ENCODE peak calls at places on chromosomes 11 and 22, in nine cellular contexts. One of them, this sample, is unnamed.

GRCh38 chr22:29144786-29145160 is 60.9 kb upstream of the EMID1 start:
- DNase-seq in caudate nucleus: no peak
- DNase-seq in C1 segment of cervical spinal cord: no peak
- DNase-seq in myocyte: no peak
- DNase-seq in foreskin fibroblast: no peak
- DNase-seq in effector memory CD8-positive, alpha-beta T cell: no peak
- DNase-seq in MCF 10A: no peak
- DNase-seq in GOT3: no peak
- DNase-seq in NCI-H1436 treated with DMSO at 0.1 percent for 48 hours: no peak
- DNase-seq in this sample: no peak

GRCh38 chr22:43136255-43136654 is 6.9 kb downstream of the MCAT start:
- DNase-seq in effector memory CD8-positive, alpha-beta T cell: peak
- DNase-seq in myocyte: peak
- DNase-seq in C1 segment of cervical spinal cord: no peak
- DNase-seq in GOT3: no peak
- DNase-seq in foreskin fibroblast: peak
- DNase-seq in NCI-H1436 treated with DMSO at 0.1 percent for 48 hours: no peak
- DNase-seq in caudate nucleus: no peak
- DNase-seq in MCF 10A: peak
- DNase-seq in this sample: peak

GRCh38 chr11:30424336-30424735 is 101.4 kb downstream of the ARL14EP start:
- DNase-seq in MCF 10A: no peak
- DNase-seq in myocyte: no peak
- DNase-seq in C1 segment of cervical spinal cord: no peak
- DNase-seq in effector memory CD8-positive, alpha-beta T cell: no peak
- DNase-seq in NCI-H1436 treated with DMSO at 0.1 percent for 48 hours: no peak
- DNase-seq in GOT3: no peak
- DNase-seq in caudate nucleus: no peak
- DNase-seq in foreskin fibroblast: no peak
- DNase-seq in this sample: no peak

GRCh38 chr22:39675907-39676306 is 105.4 kb downstream of the CACNA1I start:
- DNase-seq in caudate nucleus: no peak
- DNase-seq in foreskin fibroblast: no peak
- DNase-seq in NCI-H1436 treated with DMSO at 0.1 percent for 48 hours: no peak
- DNase-seq in GOT3: no peak
- DNase-seq in C1 segment of cervical spinal cord: no peak
- DNase-seq in myocyte: no peak
- DNase-seq in effector memory CD8-positive, alpha-beta T cell: no peak
- DNase-seq in MCF 10A: no peak
- DNase-seq in this sample: no peak

GRCh38 chr22:46453006-46453828 is 84.2 kb downstream of the CELSR1 start:
- DNase-seq in NCI-H1436 treated with DMSO at 0.1 percent for 48 hours: no peak
- DNase-seq in effector memory CD8-positive, alpha-beta T cell: no peak
- DNase-seq in foreskin fibroblast: no peak
- DNase-seq in myocyte: no peak
- DNase-seq in GOT3: no peak
- DNase-seq in MCF 10A: peak
- DNase-seq in caudate nucleus: no peak
- DNase-seq in C1 segment of cervical spinal cord: no peak
- DNase-seq in this sample: no peak

GRCh38 chr11:20355221-20356219 is 8.0 kb upstream of the HTATIP2 start:
- DNase-seq in foreskin fibroblast: peak
- DNase-seq in GOT3: no peak
- DNase-seq in MCF 10A: peak
- DNase-seq in caudate nucleus: no peak
- DNase-seq in myocyte: peak
- DNase-seq in NCI-H1436 treated with DMSO at 0.1 percent for 48 hours: no peak
- DNase-seq in C1 segment of cervical spinal cord: no peak
- DNase-seq in effector memory CD8-positive, alpha-beta T cell: peak
- DNase-seq in this sample: peak

GRCh38 chr11:45451766-45452440 is 165.8 kb upstream of the SYT13 start:
- DNase-seq in NCI-H1436 treated with DMSO at 0.1 percent for 48 hours: no peak
- DNase-seq in myocyte: no peak
- DNase-seq in MCF 10A: peak
- DNase-seq in effector memory CD8-positive, alpha-beta T cell: no peak
- DNase-seq in C1 segment of cervical spinal cord: no peak
- DNase-seq in caudate nucleus: no peak
- DNase-seq in foreskin fibroblast: no peak
- DNase-seq in GOT3: no peak
- DNase-seq in this sample: no peak

GRCh38 chr22:31650391-31650790 is 11.6 kb downstream of the PISD start:
- DNase-seq in foreskin fibroblast: peak
- DNase-seq in MCF 10A: peak
- DNase-seq in caudate nucleus: no peak
- DNase-seq in NCI-H1436 treated with DMSO at 0.1 percent for 48 hours: no peak
- DNase-seq in myocyte: no peak
- DNase-seq in GOT3: no peak
- DNase-seq in effector memory CD8-positive, alpha-beta T cell: no peak
- DNase-seq in C1 segment of cervical spinal cord: no peak
- DNase-seq in this sample: peak

GRCh38 chr22:36554101-36554500 is 25.1 kb upstream of the EIF3D start:
- DNase-seq in effector memory CD8-positive, alpha-beta T cell: no peak
- DNase-seq in GOT3: no peak
- DNase-seq in MCF 10A: no peak
- DNase-seq in C1 segment of cervical spinal cord: no peak
- DNase-seq in caudate nucleus: no peak
- DNase-seq in myocyte: no peak
- DNase-seq in foreskin fibroblast: no peak
- DNase-seq in NCI-H1436 treated with DMSO at 0.1 percent for 48 hours: no peak
- DNase-seq in this sample: no peak

GRCh38 chr11:60127311-60127811 is 38.9 kb downstream of the MS4A2 start:
- DNase-seq in NCI-H1436 treated with DMSO at 0.1 percent for 48 hours: no peak
- DNase-seq in myocyte: no peak
- DNase-seq in C1 segment of cervical spinal cord: no peak
- DNase-seq in effector memory CD8-positive, alpha-beta T cell: no peak
- DNase-seq in GOT3: no peak
- DNase-seq in caudate nucleus: no peak
- DNase-seq in foreskin fibroblast: no peak
- DNase-seq in MCF 10A: peak
- DNase-seq in this sample: no peak

GRCh38 chr11:95459268-95460040 is 228.5 kb upstream of the SESN3 start:
- DNase-seq in myocyte: no peak
- DNase-seq in MCF 10A: peak
- DNase-seq in GOT3: no peak
- DNase-seq in caudate nucleus: no peak
- DNase-seq in C1 segment of cervical spinal cord: no peak
- DNase-seq in foreskin fibroblast: peak
- DNase-seq in effector memory CD8-positive, alpha-beta T cell: no peak
- DNase-seq in NCI-H1436 treated with DMSO at 0.1 percent for 48 hours: no peak
- DNase-seq in this sample: no peak

GRCh38 chr22:24120029-24120428 is 61.3 kb upstream of the SUSD2 start:
- DNase-seq in C1 segment of cervical spinal cord: no peak
- DNase-seq in GOT3: no peak
- DNase-seq in myocyte: peak
- DNase-seq in NCI-H1436 treated with DMSO at 0.1 percent for 48 hours: no peak
- DNase-seq in foreskin fibroblast: no peak
- DNase-seq in effector memory CD8-positive, alpha-beta T cell: no peak
- DNase-seq in MCF 10A: no peak
- DNase-seq in caudate nucleus: no peak
- DNase-seq in this sample: no peak

GRCh38 chr11:115698243-115698642 is 194.0 kb upstream of the CADM1 start:
- DNase-seq in effector memory CD8-positive, alpha-beta T cell: no peak
- DNase-seq in caudate nucleus: no peak
- DNase-seq in C1 segment of cervical spinal cord: no peak
- DNase-seq in myocyte: no peak
- DNase-seq in GOT3: no peak
- DNase-seq in foreskin fibroblast: no peak
- DNase-seq in NCI-H1436 treated with DMSO at 0.1 percent for 48 hours: no peak
- DNase-seq in MCF 10A: no peak
- DNase-seq in this sample: no peak

GRCh38 chr22:19492504-19493174 is 12.9 kb downstream of the CDC45 start:
- DNase-seq in foreskin fibroblast: no peak
- DNase-seq in MCF 10A: no peak
- DNase-seq in caudate nucleus: no peak
- DNase-seq in GOT3: no peak
- DNase-seq in effector memory CD8-positive, alpha-beta T cell: no peak
- DNase-seq in C1 segment of cervical spinal cord: no peak
- DNase-seq in NCI-H1436 treated with DMSO at 0.1 percent for 48 hours: no peak
- DNase-seq in myocyte: no peak
- DNase-seq in this sample: no peak

GRCh38 chr22:42848941-42849340 is 8.1 kb downstream of the ARFGAP3 start:
- DNase-seq in NCI-H1436 treated with DMSO at 0.1 percent for 48 hours: no peak
- DNase-seq in C1 segment of cervical spinal cord: no peak
- DNase-seq in myocyte: peak
- DNase-seq in effector memory CD8-positive, alpha-beta T cell: no peak
- DNase-seq in MCF 10A: no peak
- DNase-seq in GOT3: no peak
- DNase-seq in caudate nucleus: no peak
- DNase-seq in foreskin fibroblast: peak
- DNase-seq in this sample: no peak

GRCh38 chr11:17923213-17923612 is 89.6 kb downstream of the SERGEF start:
- DNase-seq in caudate nucleus: no peak
- DNase-seq in MCF 10A: no peak
- DNase-seq in C1 segment of cervical spinal cord: no peak
- DNase-seq in effector memory CD8-positive, alpha-beta T cell: no peak
- DNase-seq in GOT3: no peak
- DNase-seq in myocyte: peak
- DNase-seq in foreskin fibroblast: peak
- DNase-seq in NCI-H1436 treated with DMSO at 0.1 percent for 48 hours: no peak
- DNase-seq in this sample: no peak

GRCh38 chr11:117796456-117797428 is at the start of gene DSCAML1:
- DNase-seq in NCI-H1436 treated with DMSO at 0.1 percent for 48 hours: no peak
- DNase-seq in caudate nucleus: peak
- DNase-seq in myocyte: no peak
- DNase-seq in foreskin fibroblast: peak
- DNase-seq in C1 segment of cervical spinal cord: no peak
- DNase-seq in MCF 10A: no peak
- DNase-seq in effector memory CD8-positive, alpha-beta T cell: peak
- DNase-seq in GOT3: no peak
- DNase-seq in this sample: no peak

GRCh38 chr11:128180446-128181089 is 406.8 kb downstream of the ETS1 start:
- DNase-seq in effector memory CD8-positive, alpha-beta T cell: no peak
- DNase-seq in myocyte: peak
- DNase-seq in MCF 10A: peak
- DNase-seq in caudate nucleus: no peak
- DNase-seq in NCI-H1436 treated with DMSO at 0.1 percent for 48 hours: no peak
- DNase-seq in C1 segment of cervical spinal cord: no peak
- DNase-seq in GOT3: no peak
- DNase-seq in foreskin fibroblast: peak
- DNase-seq in this sample: peak

GRCh38 chr11:31926816-31927528 is 115.8 kb upstream of the PAX6 start:
- DNase-seq in NCI-H1436 treated with DMSO at 0.1 percent for 48 hours: no peak
- DNase-seq in effector memory CD8-positive, alpha-beta T cell: no peak
- DNase-seq in C1 segment of cervical spinal cord: no peak
- DNase-seq in caudate nucleus: no peak
- DNase-seq in myocyte: no peak
- DNase-seq in MCF 10A: no peak
- DNase-seq in foreskin fibroblast: no peak
- DNase-seq in GOT3: no peak
- DNase-seq in this sample: no peak

GRCh38 chr11:69666261-69666660 is 8.9 kb downstream of the LTO1 start:
- DNase-seq in NCI-H1436 treated with DMSO at 0.1 percent for 48 hours: no peak
- DNase-seq in effector memory CD8-positive, alpha-beta T cell: no peak
- DNase-seq in foreskin fibroblast: no peak
- DNase-seq in myocyte: no peak
- DNase-seq in caudate nucleus: no peak
- DNase-seq in GOT3: no peak
- DNase-seq in MCF 10A: no peak
- DNase-seq in C1 segment of cervical spinal cord: no peak
- DNase-seq in this sample: no peak

GRCh38 chr11:71330349-71330748 is 78.0 kb upstream of the SHANK2 start:
- DNase-seq in NCI-H1436 treated with DMSO at 0.1 percent for 48 hours: no peak
- DNase-seq in MCF 10A: no peak
- DNase-seq in effector memory CD8-positive, alpha-beta T cell: no peak
- DNase-seq in myocyte: no peak
- DNase-seq in caudate nucleus: no peak
- DNase-seq in C1 segment of cervical spinal cord: no peak
- DNase-seq in foreskin fibroblast: no peak
- DNase-seq in GOT3: no peak
- DNase-seq in this sample: no peak

GRCh38 chr11:128468106-128468505 is 119.3 kb downstream of the ETS1 start:
- DNase-seq in MCF 10A: no peak
- DNase-seq in caudate nucleus: no peak
- DNase-seq in effector memory CD8-positive, alpha-beta T cell: no peak
- DNase-seq in myocyte: no peak
- DNase-seq in foreskin fibroblast: peak
- DNase-seq in GOT3: no peak
- DNase-seq in C1 segment of cervical spinal cord: no peak
- DNase-seq in NCI-H1436 treated with DMSO at 0.1 percent for 48 hours: no peak
- DNase-seq in this sample: no peak

This sample was measured in fibroblast of villous mesenchyme.